ENCODE peak calls at places on chromosomes 4 and X, in seven cellular contexts. S is stomach, Z is endothelial cell of umbilical vein, G is GM23338, I is K562, C is suprapubic skin, X is GM12878. D is an unnamed sample.

GRCh38 chrX:45428816-45429215 is 228.1 kb upstream of the DIPK2B start:
- DNase-seq in C (no peak), X (no peak), S (no peak), G (no peak), I (no peak), Z (no peak), D (no peak)

GRCh38 chrX:101430457-101431078 is 22.5 kb downstream of the HNRNPH2 start:
- DNase-seq in C (no peak), Z (no peak), X (no peak), S (no peak), G (no peak), I (no peak), D (no peak)

GRCh38 chr4:1910643-1911042 is 39.5 kb downstream of the NSD2 start:
- DNase-seq in Z (peak; percentile 65), I (peak; percentile 52), G (peak; percentile 88), C (no peak), S (peak; percentile 34), X (no peak), D (no peak)

GRCh38 chrX:153958605-153959004 is 13.0 kb downstream of the HCFC1 start:
- DNase-seq in G (no peak), X (no peak), S (no peak), C (no peak), Z (no peak), I (no peak), D (no peak)

GRCh38 chr4:127055349-127055748 is 577.4 kb upstream of the INTU start:
- DNase-seq in C (no peak), S (no peak), X (no peak), Z (no peak), I (no peak), G (no peak), D (no peak)

GRCh38 chr4:176945314-176945713 is 152.6 kb upstream of the VEGFC start:
- DNase-seq in S (no peak), G (no peak), X (no peak), C (no peak), Z (no peak), I (no peak), D (no peak)

GRCh38 chr4:110183643-110184042 is 14.8 kb downstream of the ELOVL6 start:
- DNase-seq in X (no peak), C (no peak), S (no peak), Z (no peak), I (no peak), G (no peak), D (no peak)

GRCh38 chr4:107283587-107284559 is 247.8 kb upstream of the DKK2 start:
- DNase-seq in I (no peak), G (peak; percentile 17), Z (peak; percentile 47), S (no peak), C (no peak), X (no peak), D (no peak)

GRCh38 chrX:87006561-87006960 is 511.0 kb upstream of the KLHL4 start:
- DNase-seq in C (no peak), Z (no peak), S (no peak), X (no peak), G (peak; percentile 14), I (no peak), D (no peak)

GRCh38 chr4:41281038-41281634 is 24.4 kb downstream of the UCHL1 start:
- DNase-seq in I (peak; percentile 72), S (no peak), Z (peak; percentile 87), X (peak; percentile 48), G (peak; percentile 93), C (no peak), D (peak; percentile 51)

GRCh38 chr4:122749704-122750454 is 17.4 kb downstream of the BBS12 start:
- DNase-seq in Z (no peak), S (no peak), I (peak; percentile 59), C (no peak), G (no peak), X (no peak), D (no peak)

GRCh38 chr4:94660614-94661013 is 97.1 kb upstream of the BMPR1B start:
- DNase-seq in I (no peak), C (no peak), G (no peak), X (no peak), S (no peak), Z (no peak), D (no peak)

GRCh38 chr4:94126669-94127068 is 81.0 kb upstream of the SMARCAD1 start:
- DNase-seq in S (no peak), G (peak; percentile 59), X (no peak), I (no peak), C (no peak), Z (no peak), D (no peak)

GRCh38 chrX:9902651-9903050 is 64.5 kb upstream of the CLDN34 start:
- DNase-seq in X (no peak), I (no peak), C (no peak), Z (no peak), G (no peak), S (no peak), D (no peak)

GRCh38 chrX:31314921-31315320 is 243.1 kb upstream of the FTHL17 start:
- DNase-seq in Z (no peak), C (no peak), G (no peak), S (no peak), I (no peak), X (no peak), D (no peak)

GRCh38 chr4:172892300-172892699 is 276.3 kb upstream of the GALNT7 start:
- DNase-seq in X (no peak), G (peak; percentile 69), C (no peak), Z (peak; percentile 40), S (no peak), I (peak; percentile 17), D (no peak)

GRCh38 chr4:10998826-10999225 is 314.3 kb upstream of the CLNK start:
- DNase-seq in S (no peak), X (no peak), C (no peak), Z (no peak), G (no peak), I (no peak), D (no peak)

GRCh38 chrX:84339507-84340364 is 151.7 kb upstream of the RPS6KA6 start:
- DNase-seq in X (no peak), S (no peak), G (peak; percentile 48), I (peak; percentile 4), C (no peak), Z (peak; percentile 41), D (no peak)

GRCh38 chr4:168584321-168584771 is 87.5 kb downstream of the PALLD start:
- DNase-seq in G (no peak), Z (peak; percentile 8), I (no peak), C (no peak), S (no peak), X (no peak), D (no peak)

GRCh38 chr4:155679343-155679742 is 12.7 kb downstream of the GUCY1A1 start:
- DNase-seq in Z (no peak), X (no peak), I (no peak), G (no peak), S (no peak), C (peak; percentile 57), D (no peak)

GRCh38 chrX:17736856-17737706 is at the start of gene SCML1:
- DNase-seq in C (peak; percentile 98), S (peak; percentile 97), X (peak; percentile 71), I (peak; percentile 51), G (peak; percentile 95), Z (peak; percentile 97), D (no peak)
- TF ChIP-seq POLR2AphosphoS5 in C (no peak), S (peak; percentile 46), X (no peak), I (no peak), G (no peak), Z (peak; percentile 21), D (no peak)

GRCh38 chr4:79358438-79358837 is 32.6 kb upstream of the NAA11 start:
- DNase-seq in G (no peak), Z (no peak), C (no peak), I (no peak), S (no peak), X (no peak), D (no peak)

GRCh38 chr4:79366422-79366821 is 40.6 kb upstream of the NAA11 start:
- DNase-seq in I (no peak), C (no peak), X (no peak), Z (no peak), S (no peak), G (no peak), D (no peak)

GRCh38 chr4:79367111-79367510 is 40.9 kb downstream of the GK2 start:
- DNase-seq in S (no peak), Z (no peak), C (no peak), G (no peak), I (no peak), X (no peak), D (no peak)

GRCh38 chr4:79364048-79364447 is 38.2 kb upstream of the NAA11 start:
- DNase-seq in G (no peak), I (no peak), Z (no peak), C (no peak), S (no peak), X (no peak), D (no peak)
- TF ChIP-seq POLR2AphosphoS5 in G (no peak), I (no peak), Z (no peak), C (no peak), S (no peak), X (no peak), D (no peak)

DNA sequence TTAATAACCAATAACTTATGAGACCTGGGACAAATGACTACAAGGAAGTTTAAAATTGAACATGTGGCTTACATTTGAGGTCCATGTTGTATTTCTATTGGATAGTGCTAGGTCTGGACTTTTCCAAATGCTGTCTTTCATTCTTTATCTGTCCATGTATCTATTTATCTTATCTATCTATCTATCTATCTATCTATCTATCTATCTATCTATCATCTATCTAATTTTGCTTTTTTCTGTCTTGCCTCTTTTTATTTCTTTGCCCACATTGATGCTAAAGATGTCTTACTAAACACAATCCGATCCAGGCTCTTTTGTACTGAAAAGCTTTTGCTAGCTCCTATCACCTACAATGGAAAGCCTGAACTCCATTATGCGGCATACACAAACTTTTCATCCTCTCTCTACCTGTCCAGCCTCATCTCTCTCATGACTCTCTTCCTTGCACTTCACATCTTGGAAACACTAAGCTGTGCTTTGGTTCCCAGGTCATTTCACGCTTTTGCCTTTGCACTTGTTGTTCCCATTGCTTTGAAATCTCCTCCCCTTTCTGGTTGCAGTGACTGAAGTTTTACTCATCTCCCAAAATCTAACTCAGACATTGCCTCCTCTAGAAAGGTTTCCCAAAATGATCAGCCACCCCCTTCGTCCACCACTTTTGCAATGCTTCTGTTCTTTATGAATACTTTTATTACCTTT is 107.2 kb downstream of the SYNPO2 start:
- DNase-seq in S (no peak), I (no peak), X (no peak), C (no peak), Z (no peak), G (no peak), D (no peak)
- TF ChIP-seq POLR2AphosphoS5 in S (peak; percentile 41), I (no peak), X (no peak), C (no peak), Z (no peak), G (no peak), D (no peak)

GRCh38 chrX:74451450-74452198 is 30.3 kb downstream of the SLC16A2 start:
- DNase-seq in S (no peak), C (no peak), I (no peak), Z (no peak), G (no peak), X (no peak), D (no peak)

GRCh38 chrX:74449937-74450330 is 28.6 kb downstream of the SLC16A2 start:
- DNase-seq in I (no peak), X (no peak), G (no peak), S (no peak), C (no peak), Z (no peak), D (no peak)

GRCh38 chrX:74449322-74449936 is 28.1 kb downstream of the SLC16A2 start:
- DNase-seq in Z (no peak), I (no peak), X (no peak), C (no peak), G (no peak), S (peak; percentile 38), D (no peak)

GRCh38 chrX:74452199-74452481 is 30.8 kb downstream of the SLC16A2 start:
- DNase-seq in X (no peak), Z (no peak), G (no peak), C (no peak), I (no peak), S (no peak), D (no peak)

GRCh38 chrX:74450803-74451449 is 29.6 kb downstream of the SLC16A2 start:
- DNase-seq in C (no peak), G (no peak), I (no peak), X (no peak), S (no peak), Z (no peak), D (no peak)
- TF ChIP-seq POLR2AphosphoS5 in C (no peak), G (no peak), I (no peak), X (no peak), S (peak; percentile 36), Z (no peak), D (no peak)

D was measured in GM12891.